ENCODE peak calls at places on chromosome X, in five cellular contexts. H is adipocyte, A is heart right ventricle, B is SJSA1, U is OCI-LY7. M is an unnamed sample.

GRCh38 chrX:70096052-70096451 is 33.8 kb downstream of the OTUD6A start:
- DNase-seq in H (no peak), U (no peak), A (no peak), B (no peak), M (no peak)

GRCh38 chrX:100719139-100719538 is 12.8 kb downstream of the SYTL4 start:
- DNase-seq in B (no peak), H (no peak), A (no peak), U (no peak), M (no peak)

GRCh38 chrX:102958794-102959193 is 21.7 kb downstream of the RAB40AL start:
- DNase-seq in A (no peak), U (no peak), H (no peak), B (no peak), M (no peak)

GRCh38 chrX:9542106-9542764 is 77.4 kb downstream of the TBL1X start:
- DNase-seq in U (no peak), B (no peak), A (no peak), H (no peak), M (no peak)

GRCh38 chrX:43813898-43814297 is 68.4 kb downstream of the MAOB start:
- DNase-seq in A (no peak), U (no peak), H (no peak), B (no peak), M (no peak)

GRCh38 chrX:47581731-47582647 is at the start of gene TIMP1:
- DNase-seq in U (no peak), H (peak; percentile 94), A (peak; percentile 85), B (peak; percentile 94), M (peak; percentile 75)

GRCh38 chrX:18721683-18722499 is 14.4 kb downstream of the PPEF1 start:
- DNase-seq in U (no peak), B (no peak), A (no peak), H (no peak), M (no peak)

GRCh38 chrX:18098704-18099103 is 122.0 kb downstream of the BEND2 start:
- DNase-seq in B (no peak), A (peak; percentile 33), H (no peak), U (no peak), M (no peak)

GRCh38 chrX:40646489-40647306 is 663 bp downstream of the CXorf38 start:
- DNase-seq in U (peak; percentile 33), A (peak; percentile 39), H (peak; percentile 50), B (no peak), M (no peak)

GRCh38 chrX:138287200-138287865 is 424.2 kb downstream of the FGF13 start:
- DNase-seq in H (no peak), U (no peak), B (no peak), A (no peak), M (no peak)

GRCh38 chrX:24396236-24396929 is 35.9 kb downstream of the SUPT20HL1 start:
- DNase-seq in A (no peak), U (no peak), B (no peak), H (peak; percentile 72), M (no peak)

GRCh38 chrX:87517571-87518141 is at the start of gene KLHL4:
- DNase-seq in U (no peak), A (no peak), B (peak; percentile 64), H (no peak), M (peak; percentile 39)

GRCh38 chrX:103774070-103774642 is 2.5 kb upstream of the PLP1 start:
- DNase-seq in U (peak; percentile 7), B (no peak), H (peak; percentile 50), A (no peak), M (no peak)

GRCh38 chrX:138917781-138918180 is 206.3 kb upstream of the FGF13 start:
- DNase-seq in H (no peak), B (no peak), U (no peak), A (no peak), M (no peak)

GRCh38 chrX:23773601-23774175 is 9.3 kb upstream of the SAT1 start:
- DNase-seq in A (no peak), U (peak; percentile 71), H (no peak), B (no peak), M (no peak)

GRCh38 chrX:135596495-135596894 is 76.0 kb downstream of the INTS6L start:
- DNase-seq in U (peak; percentile 42), B (peak; percentile 44), A (peak; percentile 34), H (peak; percentile 61), M (no peak)

GRCh38 chrX:44914532-44915198 is 41.7 kb downstream of the KDM6A start:
- DNase-seq in H (peak; percentile 43), U (no peak), A (no peak), B (no peak), M (no peak)